ENCODE peak calls at places on chromosome 19, in six cellular contexts. W, Z, K, T, C and R are unnamed samples.

GRCh38 chr19:33406521-33407139 is 33.1 kb downstream of the CEBPG start:
- DNase-seq in W (peak), Z (peak), K (no peak), T (peak), C (peak), R (peak)

GRCh38 chr19:38049105-38049649 is 142.2 kb downstream of the SIPA1L3 start:
- DNase-seq in W (no peak), Z (no peak), K (no peak), T (no peak), C (no peak), R (peak)

GRCh38 chr19:14476663-14477401 is 1.7 kb upstream of the PTGER1 start:
- DNase-seq in W (no peak), Z (peak), K (no peak), T (peak), C (peak), R (peak)

GRCh38 chr19:35383536-35383935 is 12.7 kb downstream of the GPR42 start:
- DNase-seq in W (no peak), Z (no peak), K (no peak), T (no peak), C (no peak), R (no peak)

GRCh38 chr19:53872762-53873161 is 5.1 kb downstream of the MYADM start:
- DNase-seq in W (no peak), Z (no peak), K (no peak), T (no peak), C (no peak), R (no peak)

GRCh38 chr19:8880864-8881488 is 48.8 kb downstream of the MBD3L1 start:
- DNase-seq in W (no peak), Z (no peak), K (no peak), T (no peak), C (no peak), R (no peak)

GRCh38 chr19:4732680-4733114 is 9.1 kb upstream of the DPP9 start:
- DNase-seq in W (no peak), Z (peak), K (no peak), T (no peak), C (no peak), R (peak)

GRCh38 chr19:12034610-12035009 is 869 bp downstream of the ZNF433 start:
- DNase-seq in W (no peak), Z (no peak), K (no peak), T (no peak), C (no peak), R (no peak)

GRCh38 chr19:8370176-8371010 is 6.4 kb downstream of the ANGPTL4 start:
- DNase-seq in W (no peak), Z (no peak), K (no peak), T (no peak), C (no peak), R (no peak)

GRCh38 chr19:35272122-35272715 is 3.5 kb downstream of the USF2 start:
- DNase-seq in W (no peak), Z (no peak), K (no peak), T (no peak), C (no peak), R (peak)

GRCh38 chr19:35637165-35637564 is 4.4 kb upstream of the ETV2 start:
- DNase-seq in W (no peak), Z (no peak), K (no peak), T (no peak), C (no peak), R (no peak)

GRCh38 chr19:4624733-4625362 is 14.5 kb upstream of the TNFAIP8L1 start:
- DNase-seq in W (no peak), Z (peak), K (no peak), T (no peak), C (no peak), R (peak)

DNA sequence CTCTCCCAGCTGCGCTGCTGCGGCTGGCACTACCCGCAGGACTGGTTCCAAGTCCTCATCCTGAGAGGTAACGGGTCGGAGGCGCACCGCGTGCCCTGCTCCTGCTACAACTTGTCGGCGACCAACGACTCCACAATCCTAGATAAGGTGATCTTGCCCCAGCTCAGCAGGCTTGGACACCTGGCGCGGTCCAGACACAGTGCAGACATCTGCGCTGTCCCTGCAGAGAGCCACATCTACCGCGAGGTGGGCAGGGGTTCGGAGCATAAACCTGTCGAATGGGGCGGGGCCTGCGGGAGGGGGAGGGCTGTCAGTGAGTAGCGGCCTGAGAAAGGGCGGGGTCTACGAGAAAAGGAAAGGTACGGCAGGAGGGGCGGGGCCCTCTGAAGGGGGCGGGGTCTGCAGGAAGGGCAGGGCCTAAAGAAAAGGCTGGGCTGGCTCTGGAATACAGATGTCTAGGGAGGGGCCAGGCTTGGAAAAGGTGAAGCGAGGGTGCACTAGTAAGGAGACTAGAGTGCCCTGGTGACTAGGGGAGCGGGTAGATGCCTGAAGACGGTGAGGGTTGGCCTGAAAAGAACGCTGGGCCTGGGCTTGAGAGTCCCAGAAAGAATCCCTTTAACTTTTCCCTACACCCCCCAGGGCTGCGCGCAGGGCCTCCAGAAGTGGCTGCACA is 3.6 kb downstream of the CD37 start:
- DNase-seq in W (peak), Z (no peak), K (peak), T (peak), C (peak), R (no peak)
- H3K4me3 ChIP-seq in W (peak), Z (no peak), K (peak), T (peak), C (peak), R (no peak)

GRCh38 chr19:51904331-51905165 is at the start of gene ZNF649:
- DNase-seq in W (peak), Z (peak), K (peak), T (peak), C (peak), R (peak)
- TF ChIP-seq POLR2A in W (no peak), Z (no peak), K (peak), T (peak), C (no peak), R (peak)

DNA sequence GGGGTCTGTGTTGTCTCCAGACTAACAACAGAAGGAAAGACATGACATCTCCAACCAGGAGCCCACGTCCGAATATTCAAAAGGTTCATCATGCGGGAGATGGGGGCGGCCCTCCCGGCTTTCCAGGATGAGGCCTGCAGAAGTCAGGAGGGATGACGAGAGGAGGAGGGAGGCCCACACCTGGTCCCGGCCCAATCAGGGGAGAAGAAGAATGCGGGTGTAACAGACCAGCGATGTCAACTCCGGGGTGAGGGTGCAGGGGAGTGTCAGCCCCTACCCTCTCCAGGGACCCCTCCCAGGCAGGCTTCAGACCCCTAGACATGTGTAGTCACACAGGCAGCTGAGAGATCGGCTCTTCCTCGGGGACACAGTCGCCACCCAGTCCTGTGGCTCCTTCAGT is 275.3 kb upstream of the ZNF507 start:
- DNase-seq in W (no peak), Z (no peak), K (no peak), T (no peak), C (no peak), R (no peak)
- H3K4me3 ChIP-seq in W (no peak), Z (no peak), K (no peak), T (no peak), C (no peak), R (no peak)

GRCh38 chr19:43532962-43533545 is at the start of gene ZNF575:
- DNase-seq in W (peak), Z (peak), K (peak), T (peak), C (peak), R (peak)
- TF ChIP-seq POLR2A in W (peak), Z (no peak), K (no peak), T (peak), C (no peak), R (no peak)

DNA sequence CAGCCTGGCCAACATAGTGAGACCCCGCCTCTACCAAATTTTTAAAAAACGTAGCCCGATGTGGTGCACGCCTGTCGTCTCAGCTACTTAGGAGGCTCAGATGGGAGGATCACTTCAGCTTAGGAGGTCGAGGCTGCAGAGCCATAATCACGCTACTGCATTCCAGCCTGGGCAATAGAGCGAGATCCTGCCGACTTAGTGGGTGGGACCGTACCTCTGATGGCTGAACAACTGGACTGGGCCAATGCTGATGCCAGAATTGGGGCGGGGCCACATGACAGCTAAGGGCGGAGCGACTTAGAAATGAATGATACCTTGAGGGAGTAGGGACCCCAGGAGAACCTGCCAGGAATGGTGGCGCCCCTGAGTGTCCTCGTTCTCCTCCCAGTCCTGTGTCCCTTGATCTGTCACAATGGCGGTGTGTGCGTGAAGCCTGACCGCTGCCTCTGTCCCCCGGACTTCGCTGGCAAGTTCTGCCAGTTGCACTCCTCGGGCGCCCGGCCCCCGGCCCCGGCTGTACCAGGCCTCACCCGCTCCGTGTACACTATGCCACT is 3.6 kb downstream of the LTBP4 start:
- DNase-seq in W (no peak), Z (no peak), K (no peak), T (no peak), C (no peak), R (no peak)
- H3K4me3 ChIP-seq in W (peak), Z (no peak), K (peak), T (peak), C (peak), R (no peak)

GRCh38 chr19:46407891-46408426 is 5.4 kb downstream of the CCDC8 start:
- DNase-seq in W (no peak), Z (no peak), K (no peak), T (no peak), C (no peak), R (no peak)

GRCh38 chr19:46410205-46411087 is 2.9 kb downstream of the CCDC8 start:
- DNase-seq in W (no peak), Z (no peak), K (no peak), T (no peak), C (no peak), R (peak)

GRCh38 chr19:46411088-46412033 is 2.0 kb downstream of the CCDC8 start:
- DNase-seq in W (no peak), Z (no peak), K (no peak), T (no peak), C (no peak), R (no peak)

GRCh38 chr19:46409146-46409545 is 4.2 kb downstream of the CCDC8 start:
- DNase-seq in W (no peak), Z (no peak), K (no peak), T (no peak), C (no peak), R (no peak)

DNA sequence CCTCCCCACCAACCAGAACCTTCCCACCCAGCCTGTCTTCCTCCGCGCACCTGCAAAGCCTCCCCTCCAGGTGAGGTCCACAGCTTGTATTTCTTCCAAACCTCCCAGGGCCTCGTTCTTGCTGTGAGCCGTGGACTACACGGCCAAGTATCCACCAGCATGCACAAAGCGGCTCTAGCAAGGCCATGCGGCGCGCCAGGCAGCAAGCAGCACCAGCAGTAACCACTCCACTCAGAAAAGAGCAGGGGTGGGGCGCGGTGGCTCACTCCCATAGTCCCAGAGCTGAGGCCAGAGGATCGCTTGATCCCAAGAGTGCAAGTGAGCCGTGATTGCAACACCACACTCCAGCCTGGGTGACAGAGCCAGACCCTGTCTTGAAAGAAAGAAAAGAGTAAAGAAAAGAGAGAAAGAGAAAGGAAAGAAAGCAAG is 4.7 kb downstream of the CCDC8 start:
- DNase-seq in W (no peak), Z (peak), K (no peak), T (peak), C (no peak), R (peak)
- TF ChIP-seq POLR2A in W (no peak), Z (no peak), K (no peak), T (no peak), C (no peak), R (no peak)

GRCh38 chr19:6392219-6393073 is 518 bp downstream of the GTF2F1 start:
- DNase-seq in W (no peak), Z (no peak), K (no peak), T (no peak), C (no peak), R (no peak)
- H3K4me3 ChIP-seq in W (peak), Z (peak), K (peak), T (peak), C (peak), R (peak)